ENCODE peak calls at places on chromosome 21, in four cellular contexts. M is suprapubic skin, K is lower lobe of right lung, L is GM13976. V is an unnamed sample.

GRCh38 chr21:35404247-35404646 is 355.1 kb upstream of the RUNX1 start:
- DNase-seq in M (no peak), K (no peak), L (no peak), V (no peak)

GRCh38 chr21:36005018-36005417 is 55.3 kb downstream of the SETD4 start:
- DNase-seq in M (no peak), K (no peak), L (no peak), V (peak; percentile 58)

GRCh38 chr21:31589820-31590219 is 69.7 kb upstream of the SOD1 start:
- DNase-seq in M (no peak), K (no peak), L (no peak), V (no peak)

GRCh38 chr21:34886554-34887385 is 162.3 kb downstream of the RUNX1 start:
- DNase-seq in M (no peak), K (peak; percentile 69), L (peak; percentile 32), V (no peak)

GRCh38 chr21:27795418-27795817 is 828.5 kb upstream of the ADAMTS5 start:
- DNase-seq in M (no peak), K (no peak), L (no peak), V (no peak)

GRCh38 chr21:17529648-17530047 is 16.8 kb downstream of the CXADR start:
- DNase-seq in M (no peak), K (no peak), L (no peak), V (no peak)

GRCh38 chr21:39079617-39080016 is 103.6 kb downstream of the PSMG1 start:
- DNase-seq in M (peak; percentile 88), K (peak; percentile 96), L (no peak), V (no peak)

GRCh38 chr21:14952916-14953315 is 111.9 kb downstream of the NRIP1 start:
- DNase-seq in M (no peak), K (no peak), L (no peak), V (no peak)

GRCh38 chr21:15066231-15066577 is 1.4 kb upstream of the NRIP1 start:
- DNase-seq in M (no peak), K (no peak), L (no peak), V (no peak)

GRCh38 chr21:37700641-37701202 is 215.5 kb downstream of the KCNJ6 start:
- DNase-seq in M (no peak), K (no peak), L (peak; percentile 81), V (no peak)

GRCh38 chr21:17491716-17492414 is 21.0 kb upstream of the CXADR start:
- DNase-seq in M (no peak), K (no peak), L (no peak), V (no peak)

GRCh38 chr21:14573244-14573643 is 27.1 kb upstream of the SAMSN1 start:
- DNase-seq in M (no peak), K (no peak), L (no peak), V (no peak)

GRCh38 chr21:34997295-34997694 is 51.8 kb downstream of the RUNX1 start:
- DNase-seq in M (no peak), K (no peak), L (no peak), V (no peak)

GRCh38 chr21:28605138-28605537 is 387.5 kb downstream of the LTN1 start:
- DNase-seq in M (no peak), K (no peak), L (peak; percentile 6), V (no peak)

GRCh38 chr21:46226920-46227599 is 1.5 kb downstream of the LSS start:
- DNase-seq in M (no peak), K (no peak), L (peak; percentile 47), V (no peak)

GRCh38 chr21:17829472-17829871 is 10.3 kb upstream of the C21orf91 start:
- DNase-seq in M (no peak), K (no peak), L (no peak), V (no peak)

GRCh38 chr21:34801519-34802132 is 132.8 kb downstream of the CLIC6 start:
- DNase-seq in M (no peak), K (no peak), L (peak; percentile 60), V (no peak)

GRCh38 chr21:35189077-35189863 is 140.2 kb upstream of the RUNX1 start:
- DNase-seq in M (no peak), K (no peak), L (peak; percentile 50), V (no peak)

GRCh38 chr21:39687069-39687468 is 57.9 kb upstream of the IGSF5 start:
- DNase-seq in M (no peak), K (no peak), L (no peak), V (no peak)

GRCh38 chr21:46092811-46093667 is 4.9 kb upstream of the COL6A2 start:
- DNase-seq in M (no peak), K (no peak), L (no peak), V (no peak)

GRCh38 chr21:37594472-37594951 is 227.9 kb downstream of the DYRK1A start:
- DNase-seq in M (no peak), K (no peak), L (no peak), V (no peak)

GRCh38 chr21:33491373-33492102 is at the start of gene DNAJC28:
- DNase-seq in M (peak; percentile 95), K (peak; percentile 93), L (peak; percentile 96), V (peak; percentile 97)

GRCh38 chr21:33488936-33489335 is 2.6 kb downstream of the DNAJC28 start:
- DNase-seq in M (no peak), K (no peak), L (no peak), V (no peak)

GRCh38 chr21:33492571-33492970 is 1.1 kb upstream of the DNAJC28 start:
- DNase-seq in M (no peak), K (no peak), L (no peak), V (no peak)

GRCh38 chr21:33487996-33488395 is 3.5 kb downstream of the DNAJC28 start:
- DNase-seq in M (no peak), K (no peak), L (no peak), V (no peak)

GRCh38 chr21:33490991-33491372 is 534 bp downstream of the DNAJC28 start:
- DNase-seq in M (no peak), K (no peak), L (no peak), V (no peak)
- TF ChIP-seq CTCF in M (no peak), K (no peak), L (no peak), V (no peak)

GRCh38 chr21:23725576-23725975 is 1881.7 kb downstream of the MRPL39 start:
- DNase-seq in M (no peak), K (no peak), L (no peak), V (no peak)
- TF ChIP-seq CTCF in M (no peak), K (no peak), L (no peak), V (no peak)

GRCh38 chr21:44067011-44067839 is 40.0 kb upstream of the PWP2 start:
- DNase-seq in M (no peak), K (no peak), L (no peak), V (no peak)
- TF ChIP-seq CTCF in M (no peak), K (no peak), L (no peak), V (no peak)

GRCh38 chr21:26147535-26147934 is 23.0 kb downstream of the APP start:
- DNase-seq in M (no peak), K (no peak), L (no peak), V (no peak)

GRCh38 chr21:26148071-26148470 is 22.5 kb downstream of the APP start:
- DNase-seq in M (no peak), K (no peak), L (no peak), V (no peak)

GRCh38 chr21:26148834-26149354 is 21.7 kb downstream of the APP start:
- DNase-seq in M (no peak), K (no peak), L (no peak), V (no peak)

GRCh38 chr21:26144026-26144425 is 26.5 kb downstream of the APP start:
- DNase-seq in M (no peak), K (no peak), L (no peak), V (no peak)

GRCh38 chr21:26146681-26147080 is 23.9 kb downstream of the APP start:
- DNase-seq in M (no peak), K (no peak), L (no peak), V (no peak)
- TF ChIP-seq CTCF in M (no peak), K (no peak), L (no peak), V (no peak)

GRCh38 chr21:41133896-41134522 is 34.0 kb upstream of the BACE2 start:
- DNase-seq in M (no peak), K (no peak), L (peak; percentile 64), V (no peak)
- TF ChIP-seq CTCF in M (peak; percentile 22), K (peak; percentile 53), L (peak; percentile 55), V (peak; percentile 81)

DNA sequence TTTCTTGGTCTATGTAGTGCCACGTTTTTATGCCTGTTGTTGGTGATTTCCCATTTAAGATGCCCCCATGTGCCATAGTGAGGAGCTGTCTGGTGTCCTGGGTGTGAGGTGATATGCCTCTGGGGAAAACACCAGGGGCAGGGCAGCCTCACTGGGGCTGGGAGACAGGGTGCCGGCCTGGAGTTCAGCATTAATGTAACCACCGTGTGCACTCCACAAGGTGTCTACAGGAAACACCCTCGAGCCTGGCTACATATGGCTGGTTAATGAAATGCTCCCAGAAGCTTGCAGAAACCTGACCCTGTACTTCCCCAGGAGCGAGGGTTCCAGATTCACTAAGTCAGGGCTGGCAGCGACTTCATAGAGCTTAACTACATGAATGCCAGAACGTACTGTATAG is 10.6 kb downstream of the TFF2 start:
- DNase-seq in M (no peak), K (no peak), L (no peak), V (no peak)
- TF ChIP-seq CTCF in M (no peak), K (no peak), L (no peak), V (no peak)

DNA sequence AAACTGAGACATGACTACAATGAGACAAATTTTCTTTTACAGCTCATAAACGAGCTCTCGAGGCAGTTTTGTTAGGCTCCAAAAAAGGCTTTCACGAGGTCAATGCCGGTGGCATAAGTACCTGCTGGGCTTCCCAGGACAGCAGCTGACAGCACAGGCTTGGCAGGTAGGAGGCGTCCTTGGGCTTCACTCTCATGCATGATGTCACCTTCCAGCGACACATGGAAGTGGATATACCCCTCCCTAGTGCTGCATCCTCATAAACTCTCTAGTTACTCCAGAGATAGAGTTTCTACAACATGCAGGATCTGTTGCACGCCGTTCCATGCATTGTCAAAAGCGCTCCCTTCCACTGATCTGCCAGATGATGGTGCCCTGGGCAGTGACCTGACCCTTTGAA is 112.5 kb upstream of the PAXBP1 start:
- DNase-seq in M (no peak), K (no peak), L (no peak), V (no peak)
- TF ChIP-seq CTCF in M (no peak), K (no peak), L (no peak), V (no peak)

DNA sequence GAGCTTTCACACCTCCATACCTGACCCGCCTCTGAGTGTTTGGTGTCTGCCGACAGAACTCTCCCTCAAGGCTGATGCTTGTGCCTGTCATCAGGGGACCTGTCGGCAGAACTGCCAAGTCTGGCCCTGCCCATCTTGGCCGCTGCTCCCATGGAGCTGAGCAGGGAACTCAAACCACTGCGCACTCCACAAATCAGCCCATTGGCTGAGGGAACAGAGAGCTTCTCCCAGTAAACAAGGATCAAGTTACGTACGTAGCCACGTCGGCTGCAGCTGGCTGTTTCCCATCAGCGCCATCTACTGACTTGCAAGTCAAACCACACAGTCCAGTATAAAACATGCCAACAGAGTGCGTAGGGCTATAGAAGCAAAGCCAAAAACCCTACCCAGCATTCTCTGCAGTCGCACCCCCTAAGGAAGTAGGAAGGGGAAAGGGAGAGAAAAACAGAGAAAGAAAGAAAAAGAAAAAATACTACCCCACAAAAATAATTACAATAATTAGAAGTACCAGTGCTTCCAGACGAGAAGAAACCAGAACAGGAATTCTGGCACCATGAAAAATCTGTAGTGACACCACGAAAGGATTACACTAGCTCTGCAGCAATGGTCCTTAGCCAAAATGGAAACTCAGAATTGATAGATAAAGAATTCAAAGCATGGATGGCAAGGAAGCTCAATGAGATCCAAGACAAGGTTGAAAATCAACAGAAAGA is 13.1 kb downstream of the KRTAP13-1 start:
- DNase-seq in M (no peak), K (peak; percentile 69), L (no peak), V (peak; percentile 69)
- TF ChIP-seq CTCF in M (no peak), K (peak; percentile 44), L (peak; percentile 16), V (peak; percentile 79)